ENCODE peak calls at places on chromosomes 2 and 18, in six cellular contexts. K is CD4-positive, alpha-beta T cell; H is Caco-2; L is neural progenitor cell; N is left ventricle myocardium inferior; B is H9. J is an unnamed sample. For H3K27me3, the result is how much of the 10 kb centered on the place peaks cover.

GRCh38 chr18:46002934-46003333 is 35.8 kb upstream of the EPG5 start:
- DNase-seq in L (no peak), B (no peak), H (no peak), K (no peak), N (no peak), J (no peak)

GRCh38 chr2:9380702-9381628 is 42.4 kb downstream of the ITGB1BP1 start:
- DNase-seq in L (no peak), B (no peak), N (no peak), K (no peak), H (no peak), J (peak)

GRCh38 chr2:8030694-8031303 is 651.1 kb upstream of the ID2 start:
- DNase-seq in H (no peak), L (no peak), N (no peak), K (no peak), B (no peak), J (no peak)

GRCh38 chr2:223459328-223459939 is 142.7 kb downstream of the SCG2 start:
- DNase-seq in H (no peak), N (no peak), B (no peak), K (no peak), L (peak), J (no peak)

GRCh38 chr2:4073178-4073577 is 369.8 kb downstream of the DCDC2C start:
- DNase-seq in L (peak), H (no peak), B (no peak), N (no peak), K (no peak), J (no peak)

GRCh38 chr2:222445226-222445625 is 20.9 kb downstream of the SGPP2 start:
- DNase-seq in H (no peak), N (no peak), K (no peak), L (no peak), B (no peak), J (no peak)

GRCh38 chr2:20135631-20136050 is 84.2 kb upstream of the LAPTM4A start:
- DNase-seq in B (peak), H (peak), N (peak), L (peak), K (peak), J (no peak)

GRCh38 chr2:40037303-40037702 is 258.2 kb upstream of the THUMPD2 start:
- DNase-seq in K (no peak), L (no peak), B (no peak), N (no peak), H (no peak), J (no peak)

GRCh38 chr2:221517362-221518121 is 54.6 kb downstream of the EPHA4 start:
- DNase-seq in K (peak), N (no peak), B (no peak), L (no peak), H (no peak), J (peak)

GRCh38 chr18:45464619-45465018 is 150.7 kb upstream of the SLC14A2 start:
- DNase-seq in K (no peak), L (no peak), N (peak), H (no peak), B (no peak), J (no peak)

DNA sequence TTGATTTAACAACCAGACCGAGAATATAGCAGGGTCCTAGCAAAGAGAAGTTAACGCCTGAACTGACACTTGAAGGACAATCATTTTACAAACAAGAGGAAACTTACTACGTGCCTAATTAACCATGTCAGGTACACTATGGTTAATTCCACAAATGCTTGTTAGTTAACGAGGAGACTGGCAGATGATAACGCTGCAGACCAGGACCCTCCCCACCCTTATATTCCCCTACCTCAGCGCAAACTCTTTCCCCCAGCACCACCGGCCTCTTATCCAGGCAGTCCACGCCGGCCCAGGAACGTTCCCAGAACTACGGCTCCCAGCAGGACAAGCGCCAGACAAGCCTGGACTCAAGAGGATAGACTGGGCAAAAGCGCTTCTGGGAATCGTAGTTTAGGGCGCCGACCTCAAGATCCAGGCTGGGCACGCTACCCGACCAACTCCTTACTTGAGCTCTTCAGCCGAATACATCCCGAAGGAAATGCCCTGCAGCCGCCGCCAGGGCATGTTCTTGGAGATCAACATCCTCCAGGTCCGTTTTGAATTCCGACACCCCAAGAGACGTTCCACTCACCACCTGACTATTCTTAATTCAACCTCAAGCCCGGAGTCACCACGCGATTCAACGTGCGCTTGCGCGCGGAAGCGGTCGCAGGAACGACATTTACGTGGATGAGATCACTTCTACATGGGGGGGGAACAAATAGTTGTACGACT is at the start of gene POLR1A:
- DNase-seq in L (peak), B (peak), K (peak), H (peak), N (peak), J (peak)
- TF ChIP-seq CTCF in L (peak), B (peak), K (no peak), H (no peak), N (no peak), J (no peak)

GRCh38 chr2:45013229-45014015 is 4.2 kb upstream of the SIX2 start:
- DNase-seq in K (no peak), B (peak), N (no peak), H (no peak), L (peak), J (no peak)

GRCh38 chr2:45010706-45011036 is 1.4 kb upstream of the SIX2 start:
- DNase-seq in L (peak), K (no peak), B (no peak), N (no peak), H (no peak), J (no peak)

GRCh38 chr2:45009928-45010705 is 865 bp upstream of the SIX2 start:
- DNase-seq in B (no peak), L (peak), N (peak), H (peak), K (no peak), J (no peak)

GRCh38 chr2:45012733-45013132 is 3.5 kb upstream of the SIX2 start:
- DNase-seq in B (no peak), L (no peak), H (no peak), K (no peak), N (no peak), J (no peak)

GRCh38 chr2:45011621-45012602 is 2.7 kb upstream of the SIX2 start:
- DNase-seq in N (no peak), K (no peak), L (no peak), B (no peak), H (no peak), J (no peak)
- H3K27me3 ChIP-seq in N (half or more), K (half or more), L (half or more), B (half or more), H (under half), J (under half)

DNA sequence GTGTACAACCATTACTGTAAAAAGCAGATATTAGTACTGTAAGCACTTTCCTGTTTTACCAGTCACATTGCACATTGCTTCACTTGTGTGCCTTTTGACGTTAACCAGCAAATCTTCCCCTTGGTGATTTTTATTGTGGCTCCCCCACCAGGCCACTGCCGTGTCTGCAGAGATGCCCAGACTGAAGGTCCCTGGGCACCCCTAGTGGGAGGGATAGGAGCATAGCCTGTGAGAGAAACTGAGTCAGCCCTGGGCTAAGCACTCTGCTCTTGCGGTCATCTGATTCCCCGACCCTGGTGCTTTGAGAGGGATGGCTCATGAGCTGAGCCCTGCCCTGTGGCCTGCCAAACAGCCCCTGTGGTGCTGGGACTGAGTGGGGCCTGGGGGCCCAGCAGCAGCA is 73.4 kb downstream of the INPP4A start:
- DNase-seq in L (peak), N (no peak), H (peak), B (no peak), K (peak), J (no peak)
- TF ChIP-seq CTCF in L (peak), N (peak), H (peak), B (peak), K (peak), J (peak)

GRCh38 chr2:133863106-133863800 is 295.0 kb upstream of the NCKAP5 start:
- DNase-seq in N (no peak), K (no peak), H (no peak), B (no peak), L (no peak), J (no peak)
- H3K27me3 ChIP-seq in N (under half), K (under half), H (under half), B (under half), L (under half), J (under half)

GRCh38 chr18:23643815-23644214 is 18.9 kb downstream of the ANKRD29 start:
- DNase-seq in H (no peak), B (no peak), K (no peak), N (no peak), L (no peak), J (no peak)

GRCh38 chr18:23641937-23642666 is 20.6 kb downstream of the ANKRD29 start:
- DNase-seq in N (no peak), H (no peak), K (no peak), L (no peak), B (no peak), J (no peak)

GRCh38 chr18:23641143-23641720 is 21.5 kb downstream of the ANKRD29 start:
- DNase-seq in L (no peak), B (no peak), K (no peak), H (no peak), N (no peak), J (no peak)

GRCh38 chr18:23636041-23636399 is 26.7 kb downstream of the ANKRD29 start:
- DNase-seq in H (no peak), L (no peak), B (no peak), N (no peak), K (no peak), J (no peak)

GRCh38 chr18:23640023-23640422 is 22.7 kb downstream of the ANKRD29 start:
- DNase-seq in N (no peak), K (no peak), B (no peak), H (no peak), L (no peak), J (no peak)
- TF ChIP-seq CTCF in N (peak), K (no peak), B (peak), H (no peak), L (no peak), J (no peak)

GRCh38 chr18:59067873-59068272 is 71.8 kb upstream of the SEC11C start:
- DNase-seq in B (no peak), H (peak), N (no peak), K (peak), L (peak), J (no peak)
- H3K27me3 ChIP-seq in B (under half), H (under half), N (under half), K (under half), L (under half), J (under half)